ENCODE peak calls at places on chromosomes 6 and 20, in five cellular contexts. One of them, this sample, is unnamed.

GRCh38 chr6:20559924-20560551 is 25.8 kb downstream of the CDKAL1 start:
- DNase-seq in HCT116: no peak
- DNase-seq in K562: no peak
- DNase-seq in HepG2: no peak
- DNase-seq in GM12878: no peak
- DNase-seq in this sample: no peak

GRCh38 chr6:28436404-28436803 is 6.9 kb downstream of the ZSCAN23 start:
- DNase-seq in HCT116: no peak
- DNase-seq in K562: no peak
- DNase-seq in HepG2: no peak
- DNase-seq in GM12878: no peak
- DNase-seq in this sample: no peak

GRCh38 chr6:139927236-139927635 is 552.8 kb upstream of the CITED2 start:
- DNase-seq in HCT116: no peak
- DNase-seq in K562: peak
- DNase-seq in HepG2: no peak
- DNase-seq in GM12878: no peak
- DNase-seq in this sample: no peak

GRCh38 chr6:14915888-14916832 is 329.7 kb upstream of the JARID2 start:
- DNase-seq in HCT116: no peak
- DNase-seq in K562: no peak
- DNase-seq in HepG2: no peak
- DNase-seq in GM12878: no peak
- DNase-seq in this sample: no peak

GRCh38 chr6:134247271-134247833 is 70.6 kb downstream of the SGK1 start:
- DNase-seq in HCT116: no peak
- DNase-seq in K562: no peak
- DNase-seq in HepG2: no peak
- DNase-seq in GM12878: peak
- DNase-seq in this sample: no peak

GRCh38 chr20:25867776-25868649 is 171.4 kb upstream of the ZNF337 start:
- DNase-seq in HCT116: no peak
- DNase-seq in K562: peak
- DNase-seq in HepG2: no peak
- DNase-seq in GM12878: no peak
- DNase-seq in this sample: no peak

GRCh38 chr6:165722022-165722421 is 59.0 kb upstream of the PDE10A start:
- DNase-seq in HCT116: no peak
- DNase-seq in K562: no peak
- DNase-seq in HepG2: no peak
- DNase-seq in GM12878: no peak
- DNase-seq in this sample: no peak

GRCh38 chr6:43836507-43836906 is 66.5 kb downstream of the VEGFA start:
- DNase-seq in HCT116: no peak
- DNase-seq in K562: peak
- DNase-seq in HepG2: no peak
- DNase-seq in GM12878: no peak
- DNase-seq in this sample: no peak

GRCh38 chr6:168827484-168827883 is 386.5 kb downstream of the SMOC2 start:
- DNase-seq in HCT116: no peak
- DNase-seq in K562: no peak
- DNase-seq in HepG2: no peak
- DNase-seq in GM12878: no peak
- DNase-seq in this sample: no peak

GRCh38 chr20:62770111-62770910 is 26.0 kb upstream of the MRGBP start:
- DNase-seq in HCT116: no peak
- DNase-seq in K562: no peak
- DNase-seq in HepG2: no peak
- DNase-seq in GM12878: no peak
- DNase-seq in this sample: no peak

GRCh38 chr6:109440325-109441068 is at the start of the genes PPIL6 and SMPD2:
- DNase-seq in HCT116: peak
- DNase-seq in K562: peak
- DNase-seq in HepG2: peak
- DNase-seq in GM12878: no peak
- DNase-seq in this sample: peak

GRCh38 chr20:58222446-58222845 is 6.0 kb downstream of the ANKRD60 start:
- DNase-seq in HCT116: no peak
- DNase-seq in K562: no peak
- DNase-seq in HepG2: no peak
- DNase-seq in GM12878: no peak
- DNase-seq in this sample: no peak

GRCh38 chr6:94130458-94130857 is 711.1 kb upstream of the EPHA7 start:
- DNase-seq in HCT116: no peak
- DNase-seq in K562: no peak
- DNase-seq in HepG2: no peak
- DNase-seq in GM12878: no peak
- DNase-seq in this sample: no peak

GRCh38 chr20:56843817-56844216 is 214.7 kb downstream of the TFAP2C start:
- DNase-seq in HCT116: peak
- DNase-seq in K562: no peak
- DNase-seq in HepG2: no peak
- DNase-seq in GM12878: no peak
- DNase-seq in this sample: no peak

GRCh38 chr6:36025260-36025931 is 955 bp upstream of the SLC26A8 start:
- DNase-seq in HCT116: no peak
- DNase-seq in K562: peak
- DNase-seq in HepG2: no peak
- DNase-seq in GM12878: no peak
- DNase-seq in this sample: no peak

GRCh38 chr6:27728442-27728841 is 183.8 kb downstream of the OR2B2 start:
- DNase-seq in HCT116: no peak
- DNase-seq in K562: no peak
- DNase-seq in HepG2: no peak
- DNase-seq in GM12878: no peak
- DNase-seq in this sample: no peak

GRCh38 chr6:79215233-79215824 is 19.2 kb downstream of the HMGN3 start:
- DNase-seq in HCT116: no peak
- DNase-seq in K562: no peak
- DNase-seq in HepG2: peak
- DNase-seq in GM12878: no peak
- DNase-seq in this sample: no peak

GRCh38 chr20:33789109-33789857 is 21.9 kb upstream of the CHMP4B start:
- DNase-seq in HCT116: peak
- DNase-seq in K562: no peak
- DNase-seq in HepG2: peak
- DNase-seq in GM12878: no peak
- DNase-seq in this sample: no peak

GRCh38 chr6:80214436-80215022 is 108.1 kb downstream of the BCKDHB start:
- DNase-seq in HCT116: peak
- DNase-seq in K562: peak
- DNase-seq in HepG2: peak
- DNase-seq in GM12878: no peak
- DNase-seq in this sample: no peak

GRCh38 chr20:37501940-37502339 is 19.1 kb upstream of the NNAT start:
- DNase-seq in HCT116: no peak
- DNase-seq in K562: no peak
- DNase-seq in HepG2: no peak
- DNase-seq in GM12878: no peak
- DNase-seq in this sample: no peak

GRCh38 chr6:129276986-129277385 is 394.0 kb downstream of the LAMA2 start:
- DNase-seq in HCT116: no peak
- DNase-seq in K562: no peak
- DNase-seq in HepG2: no peak
- DNase-seq in GM12878: no peak
- DNase-seq in this sample: no peak

GRCh38 chr20:48231253-48231652 is 446.0 kb upstream of the SULF2 start:
- DNase-seq in HCT116: no peak
- DNase-seq in K562: no peak
- DNase-seq in HepG2: no peak
- DNase-seq in GM12878: no peak
- DNase-seq in this sample: no peak

GRCh38 chr6:28816909-28817807 is 106.6 kb downstream of the TRIM27 start:
- DNase-seq in HCT116: no peak
- DNase-seq in K562: peak
- DNase-seq in HepG2: peak
- DNase-seq in GM12878: no peak
- DNase-seq in this sample: no peak

GRCh38 chr6:91669154-91669903 is 1082.5 kb upstream of the MAP3K7 start:
- DNase-seq in HCT116: no peak
- DNase-seq in K562: no peak
- DNase-seq in HepG2: no peak
- DNase-seq in GM12878: no peak
- DNase-seq in this sample: no peak

GRCh38 chr6:118679293-118679692 is 27.9 kb upstream of the CEP85L start:
- DNase-seq in HCT116: no peak
- DNase-seq in K562: no peak
- DNase-seq in HepG2: no peak
- DNase-seq in GM12878: no peak
- DNase-seq in this sample: no peak

GRCh38 chr20:24147961-24148360 is 159.4 kb upstream of the GGTLC1 start:
- DNase-seq in HCT116: no peak
- DNase-seq in K562: no peak
- DNase-seq in HepG2: no peak
- DNase-seq in GM12878: no peak
- DNase-seq in this sample: no peak

GRCh38 chr6:33929575-33930288 is 125.9 kb upstream of the MLN start:
- DNase-seq in HCT116: no peak
- DNase-seq in K562: no peak
- DNase-seq in HepG2: no peak
- DNase-seq in GM12878: no peak
- DNase-seq in this sample: no peak

GRCh38 chr6:36633915-36634314 is 39.8 kb downstream of the SRSF3 start:
- DNase-seq in HCT116: no peak
- DNase-seq in K562: no peak
- DNase-seq in HepG2: peak
- DNase-seq in GM12878: no peak
- DNase-seq in this sample: no peak

GRCh38 chr20:36784900-36785299 is 11.3 kb upstream of the DSN1 start:
- DNase-seq in HCT116: no peak
- DNase-seq in K562: no peak
- DNase-seq in HepG2: no peak
- DNase-seq in GM12878: no peak
- DNase-seq in this sample: no peak

GRCh38 chr6:4613795-4614194 is 162.4 kb upstream of the CDYL start:
- DNase-seq in HCT116: no peak
- DNase-seq in K562: no peak
- DNase-seq in HepG2: no peak
- DNase-seq in GM12878: no peak
- DNase-seq in this sample: no peak

GRCh38 chr6:10957414-10957886 is 70.6 kb downstream of the SYCP2L start:
- DNase-seq in HCT116: no peak
- DNase-seq in K562: no peak
- DNase-seq in HepG2: peak
- DNase-seq in GM12878: no peak
- DNase-seq in this sample: no peak
- TF ChIP-seq ATF3 in HCT116: no peak
- TF ChIP-seq ATF3 in K562: no peak
- TF ChIP-seq ATF3 in HepG2: no peak
- TF ChIP-seq ATF3 in GM12878: no peak
- TF ChIP-seq ATF3 in this sample: no peak

DNA sequence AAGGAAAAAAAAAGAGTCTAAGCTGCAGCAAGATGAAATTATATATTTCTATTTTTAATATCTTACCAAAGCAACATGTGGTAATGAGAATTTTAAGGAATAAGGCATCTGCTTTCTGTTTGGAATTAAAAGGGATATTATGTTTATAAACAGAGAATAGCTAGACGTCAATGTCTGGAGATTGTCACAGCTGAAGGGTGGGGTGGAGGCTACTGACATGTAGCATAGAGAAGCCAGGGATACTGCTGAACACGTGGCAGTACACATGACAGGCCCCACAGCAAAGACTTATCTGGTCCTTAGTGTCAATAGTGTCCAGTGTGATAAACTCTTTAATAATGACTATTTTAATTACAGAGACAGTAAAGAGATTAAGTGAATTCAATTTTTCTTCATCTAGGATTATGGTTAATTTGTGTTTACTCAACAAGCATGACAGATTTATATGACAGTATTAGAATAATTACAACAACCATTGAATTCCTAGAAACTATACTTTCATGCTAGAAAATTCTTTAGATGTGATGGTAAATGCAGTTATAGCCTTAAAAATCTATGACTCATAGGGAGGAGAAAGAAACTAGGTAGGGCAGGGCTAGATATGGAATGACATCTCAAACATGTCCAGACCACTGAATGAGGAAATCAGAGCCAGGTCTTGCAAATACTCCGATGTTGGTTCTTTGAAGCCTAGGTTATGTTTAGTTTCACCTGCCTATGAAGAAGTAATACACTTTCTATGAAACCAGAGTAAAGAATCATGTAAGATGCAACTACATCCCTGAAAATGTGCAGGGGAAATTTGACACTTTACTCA is 399.4 kb downstream of the PHF3 start:
- DNase-seq in HCT116: no peak
- DNase-seq in K562: no peak
- DNase-seq in HepG2: no peak
- DNase-seq in GM12878: no peak
- DNase-seq in this sample: no peak
- TF ChIP-seq ZNF274 in HCT116: no peak
- TF ChIP-seq ZNF274 in K562: no peak
- TF ChIP-seq ZNF274 in HepG2: no peak
- TF ChIP-seq ZNF274 in GM12878: no peak
- TF ChIP-seq ZNF274 in this sample: no peak

DNA sequence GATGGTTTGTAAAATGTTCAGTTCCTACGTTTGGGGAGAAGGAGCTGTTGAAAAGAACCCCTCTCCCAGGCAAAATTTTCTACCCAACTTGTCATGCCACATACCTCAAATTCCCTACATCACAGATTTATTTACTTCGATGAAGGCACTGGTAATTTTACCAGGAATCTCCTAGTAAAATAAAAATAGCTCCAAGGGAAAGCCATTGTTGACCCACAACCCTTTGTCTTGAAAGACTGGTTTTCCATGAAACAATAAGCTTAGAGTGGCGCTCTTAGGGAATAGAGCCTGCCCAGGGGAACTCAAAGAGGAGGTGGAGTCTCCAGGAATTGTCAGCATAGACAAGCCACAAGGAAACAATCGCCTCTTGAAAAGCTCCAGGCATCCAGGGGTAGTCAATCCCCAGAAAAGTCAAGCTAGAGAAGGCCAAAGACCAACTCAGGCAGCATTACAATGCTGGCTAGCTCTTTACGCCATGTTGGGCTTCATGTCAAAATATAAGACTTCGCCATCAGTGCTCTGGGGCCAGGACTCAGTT is 99.2 kb upstream of the RREB1 start:
- DNase-seq in HCT116: no peak
- DNase-seq in K562: no peak
- DNase-seq in HepG2: no peak
- DNase-seq in GM12878: no peak
- DNase-seq in this sample: no peak
- TF ChIP-seq ATF3 in HCT116: no peak
- TF ChIP-seq ATF3 in K562: no peak
- TF ChIP-seq ATF3 in HepG2: no peak
- TF ChIP-seq ATF3 in GM12878: no peak
- TF ChIP-seq ATF3 in this sample: no peak

GRCh38 chr6:152637422-152638047 is 373 bp upstream of the SYNE1 start:
- DNase-seq in HCT116: no peak
- DNase-seq in K562: no peak
- DNase-seq in HepG2: no peak
- DNase-seq in GM12878: no peak
- DNase-seq in this sample: no peak

GRCh38 chr6:152636675-152637421 is at the start of gene SYNE1:
- DNase-seq in HCT116: no peak
- DNase-seq in K562: no peak
- DNase-seq in HepG2: no peak
- DNase-seq in GM12878: no peak
- DNase-seq in this sample: peak

GRCh38 chr6:152648090-152648489 is 10.9 kb upstream of the SYNE1 start:
- DNase-seq in HCT116: no peak
- DNase-seq in K562: no peak
- DNase-seq in HepG2: no peak
- DNase-seq in GM12878: no peak
- DNase-seq in this sample: no peak

GRCh38 chr6:152642578-152643375 is 5.6 kb upstream of the SYNE1 start:
- DNase-seq in HCT116: peak
- DNase-seq in K562: no peak
- DNase-seq in HepG2: peak
- DNase-seq in GM12878: no peak
- DNase-seq in this sample: peak
- TF ChIP-seq ZNF274 in HCT116: no peak
- TF ChIP-seq ZNF274 in K562: no peak
- TF ChIP-seq ZNF274 in HepG2: no peak
- TF ChIP-seq ZNF274 in GM12878: no peak
- TF ChIP-seq ZNF274 in this sample: no peak

This sample was measured in H1.